ENCODE peak calls at places on chromosome 1, in six cellular contexts. U is right atrium auricular region, D is prostate gland, Z is tibial nerve, A is left lung, Q is IMR-90. M is an unnamed sample.
A peak's percentile ranks its signal among the peaks of the same experiment; 100 is the strongest.

GRCh38 chr1:36731226-36732037 is 248.7 kb upstream of the CSF3R start:
- DNase-seq in U (no peak), D (no peak), Z (no peak), A (no peak), Q (no peak), M (no peak)

GRCh38 chr1:99943238-99943794 is 26.5 kb upstream of the SLC35A3 start:
- DNase-seq in U (no peak), D (no peak), Z (no peak), A (no peak), Q (peak; percentile 38), M (no peak)

GRCh38 chr1:7326366-7326765 is 444.7 kb upstream of the VAMP3 start:
- DNase-seq in U (no peak), D (no peak), Z (no peak), A (no peak), Q (no peak), M (no peak)

GRCh38 chr1:238789916-238790667 is 596.3 kb upstream of the CHRM3 start:
- DNase-seq in U (no peak), D (no peak), Z (no peak), A (no peak), Q (no peak), M (no peak)

GRCh38 chr1:23558140-23558871 is 995 bp downstream of the ID3 start:
- DNase-seq in U (no peak), D (peak; percentile 52), Z (no peak), A (peak; percentile 89), Q (peak; percentile 48), M (no peak)

GRCh38 chr1:160954158-160955104 is at the start of gene ITLN2:
- DNase-seq in U (no peak), D (no peak), Z (no peak), A (no peak), Q (peak; percentile 14), M (no peak)

GRCh38 chr1:221800831-221801610 is 59.1 kb upstream of the DUSP10 start:
- DNase-seq in U (no peak), D (no peak), Z (no peak), A (no peak), Q (no peak), M (no peak)

GRCh38 chr1:117638759-117639158 is 32.9 kb downstream of the TENT5C start:
- DNase-seq in U (no peak), D (no peak), Z (no peak), A (no peak), Q (no peak), M (peak; percentile 49)

GRCh38 chr1:61585714-61586113 is 139.2 kb downstream of the TM2D1 start:
- DNase-seq in U (no peak), D (peak; percentile 46), Z (no peak), A (peak; percentile 27), Q (no peak), M (no peak)

GRCh38 chr1:9825101-9826074 is 1.6 kb upstream of the CLSTN1 start:
- DNase-seq in U (peak; percentile 73), D (peak; percentile 93), Z (peak; percentile 44), A (no peak), Q (peak; percentile 51), M (peak; percentile 45)

DNA sequence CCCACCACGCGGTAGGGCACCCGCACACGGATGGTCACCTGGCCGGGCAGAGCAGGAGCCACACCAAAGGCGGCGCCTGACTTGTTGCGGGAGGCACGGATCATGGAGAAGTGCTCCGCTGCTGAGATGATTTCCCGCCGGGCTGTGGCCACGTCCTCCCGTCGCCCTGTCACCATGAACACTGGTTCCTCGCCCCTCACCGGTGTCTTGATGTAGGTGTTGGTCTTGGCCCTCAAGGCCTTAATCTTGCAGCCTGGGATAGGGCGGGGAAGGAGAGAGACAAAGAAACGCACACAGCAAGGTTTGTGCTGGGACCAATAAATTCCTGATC is 4.9 kb downstream of the MEX3A start:
- DNase-seq in U (no peak), D (no peak), Z (no peak), A (no peak), Q (no peak), M (no peak)
- H3K4me1 ChIP-seq in U (peaks cover 30% of the 10 kb centered on the region), D (no peaks in the 10 kb centered on the region), Z (peaks cover 41% of the 10 kb centered on the region), A (no peaks in the 10 kb centered on the region), Q (peaks cover 26% of the 10 kb centered on the region), M (peaks cover 7% of the 10 kb centered on the region)

GRCh38 chr1:113178106-113178505 is 105.1 kb downstream of the LRIG2 start:
- DNase-seq in U (no peak), D (no peak), Z (no peak), A (no peak), Q (no peak), M (no peak)

DNA sequence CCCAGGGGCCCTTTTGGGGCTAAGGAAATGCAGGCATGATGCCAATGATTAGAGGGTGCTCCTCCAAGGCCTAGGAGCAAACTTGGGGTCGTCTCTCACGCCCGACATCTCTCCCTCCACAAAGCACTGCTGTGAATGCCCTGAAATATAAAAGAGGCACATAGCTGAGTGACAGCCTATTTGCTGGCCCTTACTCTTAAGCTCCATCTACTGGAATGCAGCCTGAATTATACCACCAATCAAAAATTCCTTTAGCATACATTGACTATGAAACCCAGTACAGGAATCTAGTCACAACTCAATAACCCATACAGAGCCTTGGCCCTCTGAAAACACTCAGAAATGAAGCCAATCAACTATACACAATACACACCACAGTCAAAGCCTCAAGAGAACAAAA is 105.5 kb downstream of the LRIG2 start:
- DNase-seq in U (no peak), D (no peak), Z (no peak), A (no peak), Q (no peak), M (no peak)
- TF ChIP-seq CTCF in U (no peak), D (no peak), Z (no peak), A (no peak), Q (no peak), M (no peak)

DNA sequence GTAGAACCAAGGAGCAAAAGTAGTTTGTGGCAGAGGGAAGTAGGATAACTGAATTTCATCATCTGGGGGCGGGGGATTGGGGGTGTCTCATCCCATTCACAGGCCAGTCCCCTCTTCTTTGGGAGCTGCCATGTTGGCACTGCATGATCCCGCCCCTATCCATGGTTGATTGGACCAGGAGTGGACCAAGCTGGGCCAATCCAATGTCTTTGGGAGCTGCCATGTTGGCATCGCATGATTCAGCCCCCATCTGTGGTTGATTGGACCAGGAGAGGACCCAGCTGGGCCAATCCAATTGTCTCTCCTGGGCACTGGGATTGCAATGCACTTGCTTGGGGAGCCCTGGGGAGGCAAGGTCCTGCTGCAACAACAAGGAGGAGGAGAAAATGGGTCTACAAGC is 12.3 kb upstream of the ALPL start:
- DNase-seq in U (no peak), D (no peak), Z (no peak), A (no peak), Q (no peak), M (no peak)
- H3K4me1 ChIP-seq in U (no peaks in the 10 kb centered on the region), D (no peaks in the 10 kb centered on the region), Z (peaks cover 5% of the 10 kb centered on the region), A (no peaks in the 10 kb centered on the region), Q (peaks cover 6% of the 10 kb centered on the region), M (no peaks in the 10 kb centered on the region)

DNA sequence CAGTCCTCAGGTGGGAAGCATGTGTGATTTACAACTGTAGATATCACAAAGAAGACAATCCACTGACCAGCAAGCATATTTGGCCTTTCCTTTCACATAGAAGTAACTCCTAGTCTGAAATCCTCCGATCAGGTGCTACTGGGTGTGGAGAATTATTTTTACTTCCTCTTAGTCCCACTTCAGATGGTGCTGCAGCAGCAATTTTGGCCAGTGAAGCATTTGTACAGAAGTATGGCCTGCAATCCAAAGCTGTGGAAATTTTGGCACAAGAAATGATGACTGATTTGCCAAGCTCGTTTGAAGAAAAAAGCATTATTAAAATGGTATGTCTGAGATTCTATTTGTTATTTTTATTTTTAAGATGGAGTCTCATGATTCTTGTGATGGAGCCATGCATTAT is 51.0 kb downstream of the SCP2 start:
- DNase-seq in U (no peak), D (no peak), Z (no peak), A (no peak), Q (no peak), M (no peak)
- TF ChIP-seq CTCF in U (no peak), D (no peak), Z (no peak), A (no peak), Q (no peak), M (no peak)

DNA sequence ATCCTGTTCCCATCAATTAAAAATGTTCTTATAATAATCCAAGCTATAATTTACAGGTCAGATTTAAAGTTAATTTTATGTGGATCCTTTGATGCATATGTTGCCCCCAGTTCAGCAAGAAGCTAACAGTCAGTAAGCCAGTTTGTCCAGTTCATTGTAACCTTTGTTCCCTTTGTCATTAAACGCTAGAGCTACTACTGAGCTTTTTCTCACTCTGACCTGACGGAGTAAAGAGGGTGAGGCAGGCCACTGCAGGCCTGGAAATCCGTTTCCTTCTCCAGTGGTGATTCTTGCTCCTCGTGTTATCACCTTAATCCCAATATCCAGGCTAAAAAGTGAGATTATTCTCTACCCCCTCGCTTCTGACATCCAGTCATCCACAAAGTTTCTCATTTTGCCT is 10.2 kb downstream of the YBX1 start:
- DNase-seq in U (no peak), D (no peak), Z (no peak), A (no peak), Q (no peak), M (no peak)
- H3K4me1 ChIP-seq in U (peaks cover 54% of the 10 kb centered on the region), D (peaks cover 13% of the 10 kb centered on the region), Z (peaks cover 70% of the 10 kb centered on the region), A (peaks cover 20% of the 10 kb centered on the region), Q (peaks cover 16% of the 10 kb centered on the region), M (no peaks in the 10 kb centered on the region)

DNA sequence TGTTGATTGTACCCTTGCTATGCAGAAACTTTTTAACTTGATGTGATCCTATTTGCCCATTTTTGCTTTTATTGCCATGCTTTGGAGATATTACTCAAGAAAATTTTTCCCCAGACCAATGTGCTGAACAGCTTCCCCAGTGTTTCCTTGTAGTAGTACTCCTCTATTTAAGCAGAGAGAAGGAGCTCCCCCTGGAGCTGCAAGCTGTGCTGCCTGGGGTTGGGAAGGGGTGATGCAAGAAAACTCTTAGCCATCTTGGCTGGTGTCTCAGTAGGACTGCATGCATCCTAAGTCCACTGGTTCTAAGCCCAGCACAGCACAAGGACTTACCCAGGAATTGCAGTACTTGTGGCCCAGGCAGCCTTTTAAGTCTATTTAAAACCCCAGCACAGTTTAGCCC is 121.6 kb downstream of the NTMT2 start:
- DNase-seq in U (no peak), D (no peak), Z (no peak), A (no peak), Q (peak; percentile 8), M (no peak)
- TF ChIP-seq CTCF in U (no peak), D (no peak), Z (no peak), A (no peak), Q (no peak), M (no peak)